ENCODE peak calls at places on chromosomes 4 and X, in ten cellular contexts. R, N, W, T, Z, C, P, X, E and Y are unnamed samples.
A peak's percentile ranks its signal among the peaks of the same experiment; 100 is the strongest.

GRCh38 chrX:112391313-112391712 is 288.4 kb downstream of the LHFPL1 start:
- DNase-seq in R (no peak), N (no peak), W (no peak), T (no peak), Z (no peak), C (no peak), P (no peak), X (no peak), E (no peak), Y (no peak)

GRCh38 chr4:66691101-66691500 is 854.2 kb downstream of the CENPC start:
- DNase-seq in R (no peak), N (no peak), W (no peak), T (no peak), Z (no peak), C (no peak), P (no peak), X (no peak), E (no peak), Y (no peak)

GRCh38 chr4:61201562-61202099 is 1.5 kb downstream of the ADGRL3 start:
- DNase-seq in R (no peak), N (peak; percentile 28), W (peak; percentile 30), T (no peak), Z (no peak), C (no peak), P (no peak), X (peak; percentile 50), E (peak; percentile 3), Y (peak; percentile 41)

GRCh38 chrX:40087574-40088298 is 10.0 kb downstream of the BCOR start:
- DNase-seq in R (no peak), N (no peak), W (no peak), T (no peak), Z (no peak), C (no peak), P (no peak), X (no peak), E (no peak), Y (no peak)

GRCh38 chr4:140037353-140038030 is 116.5 kb downstream of the MAML3 start:
- DNase-seq in R (peak; percentile 94), N (no peak), W (no peak), T (no peak), Z (no peak), C (peak; percentile 42), P (no peak), X (no peak), E (peak; percentile 70), Y (peak; percentile 53)

GRCh38 chr4:112173593-112174559 is 28.6 kb downstream of the FAM241A start:
- DNase-seq in R (peak; percentile 61), N (no peak), W (no peak), T (no peak), Z (no peak), C (no peak), P (no peak), X (no peak), E (peak; percentile 37), Y (no peak)

GRCh38 chr4:183287309-183287659 is 32.8 kb downstream of the CLDN22 start:
- DNase-seq in R (no peak), N (no peak), W (no peak), T (no peak), Z (no peak), C (no peak), P (no peak), X (no peak), E (no peak), Y (no peak)

GRCh38 chrX:118807151-118808017 is 16.2 kb upstream of the ZCCHC12 start:
- DNase-seq in R (peak; percentile 65), N (peak; percentile 31), W (peak; percentile 37), T (peak; percentile 5), Z (peak; percentile 67), C (peak; percentile 75), P (no peak), X (peak; percentile 1), E (peak; percentile 38), Y (peak; percentile 36)

GRCh38 chrX:19670321-19670750 is 155.0 kb upstream of the MAP3K15 start:
- DNase-seq in R (peak; percentile 66), N (no peak), W (no peak), T (no peak), Z (no peak), C (no peak), P (no peak), X (no peak), E (no peak), Y (no peak)

GRCh38 chr4:151824647-151825046 is 63.8 kb upstream of the GATB start:
- DNase-seq in R (no peak), N (no peak), W (no peak), T (no peak), Z (no peak), C (no peak), P (no peak), X (no peak), E (no peak), Y (no peak)

GRCh38 chrX:151974336-151975227 is at the start of gene GABRE:
- DNase-seq in R (peak; percentile 76), N (peak; percentile 12), W (peak; percentile 18), T (no peak), Z (no peak), C (no peak), P (no peak), X (no peak), E (peak; percentile 60), Y (no peak)

GRCh38 chr4:24965627-24966026 is 52.8 kb upstream of the CCDC149 start:
- DNase-seq in R (no peak), N (no peak), W (no peak), T (no peak), Z (no peak), C (peak; percentile 44), P (no peak), X (no peak), E (no peak), Y (no peak)

GRCh38 chr4:99201687-99202086 is 17.4 kb downstream of the ADH6 start:
- DNase-seq in R (peak; percentile 53), N (no peak), W (no peak), T (no peak), Z (no peak), C (no peak), P (no peak), X (no peak), E (no peak), Y (no peak)

GRCh38 chrX:46165866-46166265 is 379.4 kb downstream of the ZNF674 start:
- DNase-seq in R (no peak), N (no peak), W (no peak), T (no peak), Z (no peak), C (no peak), P (no peak), X (no peak), E (no peak), Y (no peak)

GRCh38 chr4:141002323-141002805 is 130.9 kb downstream of the RNF150 start:
- DNase-seq in R (peak; percentile 56), N (no peak), W (no peak), T (no peak), Z (no peak), C (no peak), P (no peak), X (no peak), E (no peak), Y (no peak)

GRCh38 chrX:101450951-101451350 is 34.3 kb upstream of the ARMCX4 start:
- DNase-seq in R (peak; percentile 53), N (no peak), W (no peak), T (no peak), Z (no peak), C (no peak), P (no peak), X (peak; percentile 1), E (no peak), Y (no peak)

GRCh38 chr4:83504974-83505373 is 20.1 kb upstream of the ABRAXAS1 start:
- DNase-seq in R (no peak), N (no peak), W (no peak), T (no peak), Z (no peak), C (no peak), P (no peak), X (no peak), E (no peak), Y (no peak)

GRCh38 chr4:147138171-147138570 is 192.5 kb upstream of the TTC29 start:
- DNase-seq in R (peak; percentile 3), N (no peak), W (no peak), T (no peak), Z (no peak), C (no peak), P (no peak), X (no peak), E (no peak), Y (no peak)

GRCh38 chr4:28082686-28083390 is 1222.2 kb downstream of the STIM2 start:
- DNase-seq in R (no peak), N (no peak), W (no peak), T (no peak), Z (no peak), C (no peak), P (no peak), X (no peak), E (no peak), Y (no peak)

GRCh38 chrX:119682019-119682989 is 10.7 kb downstream of the SEPTIN6 start:
- DNase-seq in R (no peak), N (no peak), W (no peak), T (no peak), Z (no peak), C (no peak), P (no peak), X (no peak), E (no peak), Y (no peak)

GRCh38 chr4:156889616-156890594 is 81.7 kb downstream of the PDGFC start:
- DNase-seq in R (peak; percentile 87), N (no peak), W (no peak), T (no peak), Z (peak; percentile 45), C (no peak), P (no peak), X (no peak), E (peak; percentile 25), Y (no peak)

GRCh38 chr4:47330856-47331255 is 132.6 kb downstream of the COMMD8 start:
- DNase-seq in R (no peak), N (no peak), W (no peak), T (no peak), Z (no peak), C (no peak), P (no peak), X (no peak), E (no peak), Y (no peak)

GRCh38 chr4:4418676-4419370 is 31.9 kb downstream of the NSG1 start:
- DNase-seq in R (no peak), N (no peak), W (no peak), T (no peak), Z (no peak), C (no peak), P (no peak), X (no peak), E (no peak), Y (no peak)

GRCh38 chr4:6663596-6664393 is 23.3 kb downstream of the MRFAP1 start:
- DNase-seq in R (peak; percentile 35), N (no peak), W (no peak), T (no peak), Z (no peak), C (no peak), P (no peak), X (no peak), E (no peak), Y (no peak)

GRCh38 chr4:126734465-126734864 is 898.3 kb upstream of the INTU start:
- DNase-seq in R (no peak), N (no peak), W (no peak), T (no peak), Z (no peak), C (no peak), P (no peak), X (no peak), E (no peak), Y (no peak)

GRCh38 chr4:82939414-82939813 is 38.9 kb downstream of the THAP9 start:
- DNase-seq in R (no peak), N (no peak), W (no peak), T (no peak), Z (no peak), C (no peak), P (no peak), X (no peak), E (no peak), Y (no peak)

GRCh38 chr4:99712530-99712929 is 54.9 kb upstream of the C4orf54 start:
- DNase-seq in R (no peak), N (no peak), W (no peak), T (no peak), Z (no peak), C (no peak), P (no peak), X (no peak), E (no peak), Y (no peak)

GRCh38 chr4:40432504-40432903 is 97.4 kb downstream of the CHRNA9 start:
- DNase-seq in R (no peak), N (no peak), W (no peak), T (no peak), Z (no peak), C (no peak), P (no peak), X (no peak), E (no peak), Y (no peak)